ENCODE peak calls at places on chromosomes 5 and 9, in five cellular contexts. One of them, this sample, is unnamed.

GRCh38 chr5:122121782-122122465 is 7.4 kb upstream of the ZNF474 start:
- DNase-seq in tibial artery: no peak
- DNase-seq in hepatic stellate cell: no peak
- DNase-seq in ELR: peak; percentile 56
- DNase-seq in smooth muscle cell of the brain vasculature: no peak
- DNase-seq in this sample: no peak

GRCh38 chr5:170540276-170540675 is 36.5 kb downstream of the KCNIP1 start:
- DNase-seq in ELR: no peak
- DNase-seq in tibial artery: no peak
- DNase-seq in hepatic stellate cell: no peak
- DNase-seq in smooth muscle cell of the brain vasculature: no peak
- DNase-seq in this sample: no peak

GRCh38 chr5:87120518-87121314 is 147.0 kb upstream of the RASA1 start:
- DNase-seq in ELR: peak; percentile 97
- DNase-seq in tibial artery: no peak
- DNase-seq in hepatic stellate cell: peak; percentile 57
- DNase-seq in smooth muscle cell of the brain vasculature: no peak
- DNase-seq in this sample: no peak

GRCh38 chr5:32916648-32917047 is 205.5 kb downstream of the NPR3 start:
- DNase-seq in tibial artery: no peak
- DNase-seq in hepatic stellate cell: peak; percentile 16
- DNase-seq in ELR: peak; percentile 56
- DNase-seq in smooth muscle cell of the brain vasculature: peak; percentile 9
- DNase-seq in this sample: no peak

GRCh38 chr5:134224905-134225779 is 731 bp downstream of the PPP2CA start:
- DNase-seq in hepatic stellate cell: peak; percentile 60
- DNase-seq in tibial artery: peak; percentile 48
- DNase-seq in ELR: peak; percentile 93
- DNase-seq in smooth muscle cell of the brain vasculature: no peak
- DNase-seq in this sample: peak; percentile 53

GRCh38 chr5:10592598-10592997 is 28.7 kb downstream of the ANKRD33B start:
- DNase-seq in tibial artery: no peak
- DNase-seq in hepatic stellate cell: no peak
- DNase-seq in smooth muscle cell of the brain vasculature: no peak
- DNase-seq in ELR: no peak
- DNase-seq in this sample: no peak

GRCh38 chr9:88746029-88746743 is 211.2 kb downstream of the NXNL2 start:
- DNase-seq in smooth muscle cell of the brain vasculature: no peak
- DNase-seq in tibial artery: peak; percentile 46
- DNase-seq in ELR: peak; percentile 85
- DNase-seq in hepatic stellate cell: no peak
- DNase-seq in this sample: no peak

GRCh38 chr5:79582186-79582585 is 30.1 kb upstream of the TENT2 start:
- DNase-seq in smooth muscle cell of the brain vasculature: no peak
- DNase-seq in tibial artery: no peak
- DNase-seq in ELR: no peak
- DNase-seq in hepatic stellate cell: no peak
- DNase-seq in this sample: no peak

GRCh38 chr5:146034605-146035004 is 70.8 kb downstream of the PLAC8L1 start:
- DNase-seq in smooth muscle cell of the brain vasculature: no peak
- DNase-seq in tibial artery: no peak
- DNase-seq in ELR: no peak
- DNase-seq in hepatic stellate cell: no peak
- DNase-seq in this sample: no peak

GRCh38 chr9:90445391-90445790 is 197.2 kb downstream of the DIRAS2 start:
- DNase-seq in tibial artery: no peak
- DNase-seq in smooth muscle cell of the brain vasculature: no peak
- DNase-seq in ELR: no peak
- DNase-seq in hepatic stellate cell: no peak
- DNase-seq in this sample: no peak

GRCh38 chr5:141732417-141732816 is 50.4 kb upstream of the ARAP3 start:
- DNase-seq in ELR: no peak
- DNase-seq in smooth muscle cell of the brain vasculature: no peak
- DNase-seq in hepatic stellate cell: no peak
- DNase-seq in tibial artery: no peak
- DNase-seq in this sample: no peak

GRCh38 chr5:175457466-175457865 is 13.5 kb upstream of the DRD1 start:
- DNase-seq in smooth muscle cell of the brain vasculature: no peak
- DNase-seq in hepatic stellate cell: no peak
- DNase-seq in tibial artery: no peak
- DNase-seq in ELR: peak; percentile 12
- DNase-seq in this sample: no peak

GRCh38 chr9:98785333-98785933 is 10.9 kb downstream of the ANKS6 start:
- DNase-seq in smooth muscle cell of the brain vasculature: no peak
- DNase-seq in hepatic stellate cell: no peak
- DNase-seq in tibial artery: no peak
- DNase-seq in ELR: no peak
- DNase-seq in this sample: no peak

GRCh38 chr5:81171769-81172168 is 61.4 kb upstream of the CKMT2 start:
- DNase-seq in ELR: peak; percentile 7
- DNase-seq in smooth muscle cell of the brain vasculature: no peak
- DNase-seq in tibial artery: no peak
- DNase-seq in hepatic stellate cell: no peak
- DNase-seq in this sample: no peak

GRCh38 chr5:123813937-123814624 is 302.1 kb downstream of the CSNK1G3 start:
- DNase-seq in tibial artery: no peak
- DNase-seq in ELR: peak; percentile 81
- DNase-seq in hepatic stellate cell: no peak
- DNase-seq in smooth muscle cell of the brain vasculature: no peak
- DNase-seq in this sample: no peak

GRCh38 chr9:111095423-111095822 is 57.2 kb upstream of the LPAR1 start:
- DNase-seq in tibial artery: no peak
- DNase-seq in ELR: no peak
- DNase-seq in smooth muscle cell of the brain vasculature: no peak
- DNase-seq in hepatic stellate cell: no peak
- DNase-seq in this sample: no peak

GRCh38 chr5:16791036-16791705 is 144.9 kb downstream of the MYO10 start:
- DNase-seq in smooth muscle cell of the brain vasculature: peak; percentile 63
- DNase-seq in ELR: peak; percentile 76
- DNase-seq in tibial artery: no peak
- DNase-seq in hepatic stellate cell: peak; percentile 63
- DNase-seq in this sample: no peak